ENCODE peak calls at places on chromosomes 1 and 21, in ten cellular contexts. One of them, this sample, is unnamed. For H3K4me1, the result is how much of the 10 kb centered on the place peaks cover.

GRCh38 chr1:66925944-66926343 is 1.2 kb downstream of the MIER1 start:
- DNase-seq in ovary: no peak
- DNase-seq in pancreas: no peak
- DNase-seq in A549: no peak
- DNase-seq in foreskin keratinocyte: no peak
- DNase-seq in adrenal gland: no peak
- DNase-seq in heart right ventricle: no peak
- DNase-seq in CD8-positive, alpha-beta memory T cell: no peak
- DNase-seq in cardiac muscle cell: no peak
- DNase-seq in breast epithelium: no peak
- DNase-seq in this sample: no peak

GRCh38 chr21:36948686-36949085 is 17.8 kb downstream of the HLCS start:
- DNase-seq in A549: no peak
- DNase-seq in adrenal gland: no peak
- DNase-seq in foreskin keratinocyte: no peak
- DNase-seq in cardiac muscle cell: peak
- DNase-seq in pancreas: no peak
- DNase-seq in heart right ventricle: no peak
- DNase-seq in ovary: no peak
- DNase-seq in breast epithelium: no peak
- DNase-seq in CD8-positive, alpha-beta memory T cell: no peak
- DNase-seq in this sample: no peak

GRCh38 chr21:38219049-38219628 is 37.7 kb upstream of the KCNJ15 start:
- DNase-seq in CD8-positive, alpha-beta memory T cell: peak
- DNase-seq in foreskin keratinocyte: peak
- DNase-seq in A549: peak
- DNase-seq in breast epithelium: peak
- DNase-seq in heart right ventricle: peak
- DNase-seq in adrenal gland: peak
- DNase-seq in pancreas: peak
- DNase-seq in ovary: peak
- DNase-seq in cardiac muscle cell: peak
- DNase-seq in this sample: no peak

GRCh38 chr1:201456499-201457309 is 12.3 kb downstream of the PHLDA3 start:
- DNase-seq in CD8-positive, alpha-beta memory T cell: no peak
- DNase-seq in breast epithelium: peak
- DNase-seq in heart right ventricle: peak
- DNase-seq in adrenal gland: peak
- DNase-seq in foreskin keratinocyte: peak
- DNase-seq in pancreas: no peak
- DNase-seq in ovary: no peak
- DNase-seq in A549: peak
- DNase-seq in cardiac muscle cell: peak
- DNase-seq in this sample: peak

GRCh38 chr21:36852293-36852692 is 114.2 kb downstream of the HLCS start:
- DNase-seq in A549: no peak
- DNase-seq in heart right ventricle: no peak
- DNase-seq in ovary: no peak
- DNase-seq in pancreas: no peak
- DNase-seq in foreskin keratinocyte: no peak
- DNase-seq in adrenal gland: no peak
- DNase-seq in CD8-positive, alpha-beta memory T cell: no peak
- DNase-seq in cardiac muscle cell: no peak
- DNase-seq in breast epithelium: no peak
- DNase-seq in this sample: no peak

GRCh38 chr1:45892068-45892785 is 88.8 kb downstream of the MAST2 start:
- DNase-seq in adrenal gland: peak
- DNase-seq in cardiac muscle cell: peak
- DNase-seq in pancreas: no peak
- DNase-seq in heart right ventricle: peak
- DNase-seq in CD8-positive, alpha-beta memory T cell: no peak
- DNase-seq in ovary: no peak
- DNase-seq in A549: peak
- DNase-seq in foreskin keratinocyte: peak
- DNase-seq in breast epithelium: no peak
- DNase-seq in this sample: no peak

GRCh38 chr21:46069166-46069565 is 28.7 kb upstream of the COL6A2 start:
- DNase-seq in adrenal gland: no peak
- DNase-seq in foreskin keratinocyte: no peak
- DNase-seq in A549: no peak
- DNase-seq in heart right ventricle: no peak
- DNase-seq in CD8-positive, alpha-beta memory T cell: no peak
- DNase-seq in breast epithelium: peak
- DNase-seq in ovary: no peak
- DNase-seq in pancreas: no peak
- DNase-seq in cardiac muscle cell: no peak
- DNase-seq in this sample: no peak

GRCh38 chr1:224205438-224205840 is 22.4 kb downstream of the DEGS1 start:
- DNase-seq in A549: peak
- DNase-seq in CD8-positive, alpha-beta memory T cell: no peak
- DNase-seq in adrenal gland: peak
- DNase-seq in pancreas: no peak
- DNase-seq in heart right ventricle: no peak
- DNase-seq in ovary: no peak
- DNase-seq in cardiac muscle cell: peak
- DNase-seq in breast epithelium: no peak
- DNase-seq in foreskin keratinocyte: peak
- DNase-seq in this sample: no peak

GRCh38 chr1:37919277-37919676 is 27.6 kb downstream of the INPP5B start:
- DNase-seq in foreskin keratinocyte: peak
- DNase-seq in ovary: no peak
- DNase-seq in pancreas: no peak
- DNase-seq in breast epithelium: no peak
- DNase-seq in adrenal gland: no peak
- DNase-seq in A549: peak
- DNase-seq in CD8-positive, alpha-beta memory T cell: no peak
- DNase-seq in heart right ventricle: no peak
- DNase-seq in cardiac muscle cell: peak
- DNase-seq in this sample: no peak

GRCh38 chr1:163799190-163799805 is 477.5 kb downstream of the NUF2 start:
- DNase-seq in ovary: no peak
- DNase-seq in pancreas: peak
- DNase-seq in cardiac muscle cell: no peak
- DNase-seq in CD8-positive, alpha-beta memory T cell: no peak
- DNase-seq in foreskin keratinocyte: no peak
- DNase-seq in heart right ventricle: no peak
- DNase-seq in breast epithelium: no peak
- DNase-seq in adrenal gland: no peak
- DNase-seq in A549: no peak
- DNase-seq in this sample: no peak

GRCh38 chr1:240254006-240254405 is 162.3 kb downstream of the FMN2 start:
- DNase-seq in A549: no peak
- DNase-seq in ovary: no peak
- DNase-seq in CD8-positive, alpha-beta memory T cell: no peak
- DNase-seq in cardiac muscle cell: no peak
- DNase-seq in breast epithelium: no peak
- DNase-seq in adrenal gland: no peak
- DNase-seq in pancreas: no peak
- DNase-seq in heart right ventricle: no peak
- DNase-seq in foreskin keratinocyte: no peak
- DNase-seq in this sample: no peak

GRCh38 chr1:64246294-64246917 is 43.0 kb downstream of the UBE2U start:
- DNase-seq in A549: peak
- DNase-seq in adrenal gland: no peak
- DNase-seq in ovary: no peak
- DNase-seq in cardiac muscle cell: peak
- DNase-seq in pancreas: no peak
- DNase-seq in CD8-positive, alpha-beta memory T cell: peak
- DNase-seq in foreskin keratinocyte: no peak
- DNase-seq in breast epithelium: no peak
- DNase-seq in heart right ventricle: no peak
- DNase-seq in this sample: no peak

GRCh38 chr1:115771094-115771846 is 2.8 kb upstream of the CASQ2 start:
- DNase-seq in breast epithelium: no peak
- DNase-seq in heart right ventricle: no peak
- DNase-seq in A549: no peak
- DNase-seq in pancreas: peak
- DNase-seq in ovary: no peak
- DNase-seq in cardiac muscle cell: no peak
- DNase-seq in adrenal gland: no peak
- DNase-seq in foreskin keratinocyte: peak
- DNase-seq in CD8-positive, alpha-beta memory T cell: no peak
- DNase-seq in this sample: no peak

GRCh38 chr1:117654485-117655219 is 48.8 kb downstream of the TENT5C start:
- DNase-seq in CD8-positive, alpha-beta memory T cell: no peak
- DNase-seq in ovary: no peak
- DNase-seq in adrenal gland: no peak
- DNase-seq in pancreas: no peak
- DNase-seq in heart right ventricle: no peak
- DNase-seq in breast epithelium: no peak
- DNase-seq in cardiac muscle cell: no peak
- DNase-seq in foreskin keratinocyte: peak
- DNase-seq in A549: no peak
- DNase-seq in this sample: no peak

GRCh38 chr1:65606426-65606825 is 186.0 kb downstream of the LEPR start:
- DNase-seq in pancreas: no peak
- DNase-seq in foreskin keratinocyte: peak
- DNase-seq in heart right ventricle: no peak
- DNase-seq in CD8-positive, alpha-beta memory T cell: no peak
- DNase-seq in adrenal gland: no peak
- DNase-seq in breast epithelium: no peak
- DNase-seq in A549: no peak
- DNase-seq in ovary: no peak
- DNase-seq in cardiac muscle cell: peak
- DNase-seq in this sample: no peak

GRCh38 chr1:154198756-154199562 is 7.1 kb upstream of the TPM3 start:
- DNase-seq in CD8-positive, alpha-beta memory T cell: peak
- DNase-seq in ovary: no peak
- DNase-seq in cardiac muscle cell: peak
- DNase-seq in heart right ventricle: peak
- DNase-seq in breast epithelium: no peak
- DNase-seq in A549: peak
- DNase-seq in pancreas: no peak
- DNase-seq in adrenal gland: peak
- DNase-seq in foreskin keratinocyte: peak
- DNase-seq in this sample: no peak
- H3K4me1 ChIP-seq in CD8-positive, alpha-beta memory T cell: under half
- H3K4me1 ChIP-seq in ovary: under half
- H3K4me1 ChIP-seq in cardiac muscle cell: under half
- H3K4me1 ChIP-seq in heart right ventricle: under half
- H3K4me1 ChIP-seq in breast epithelium: under half
- H3K4me1 ChIP-seq in A549: under half
- H3K4me1 ChIP-seq in pancreas: under half
- H3K4me1 ChIP-seq in adrenal gland: under half
- H3K4me1 ChIP-seq in foreskin keratinocyte: under half
- H3K4me1 ChIP-seq in this sample: under half

GRCh38 chr1:150567717-150568561 is 11.5 kb downstream of the MCL1 start:
- DNase-seq in A549: peak
- DNase-seq in ovary: peak
- DNase-seq in breast epithelium: peak
- DNase-seq in heart right ventricle: peak
- DNase-seq in foreskin keratinocyte: peak
- DNase-seq in adrenal gland: peak
- DNase-seq in cardiac muscle cell: peak
- DNase-seq in CD8-positive, alpha-beta memory T cell: no peak
- DNase-seq in pancreas: peak
- DNase-seq in this sample: peak

GRCh38 chr1:150567341-150567716 is 12.1 kb downstream of the MCL1 start:
- DNase-seq in breast epithelium: no peak
- DNase-seq in CD8-positive, alpha-beta memory T cell: peak
- DNase-seq in cardiac muscle cell: peak
- DNase-seq in ovary: no peak
- DNase-seq in adrenal gland: no peak
- DNase-seq in pancreas: no peak
- DNase-seq in A549: no peak
- DNase-seq in heart right ventricle: no peak
- DNase-seq in foreskin keratinocyte: no peak
- DNase-seq in this sample: no peak

GRCh38 chr1:150566589-150567340 is 12.6 kb downstream of the MCL1 start:
- DNase-seq in ovary: no peak
- DNase-seq in breast epithelium: no peak
- DNase-seq in heart right ventricle: no peak
- DNase-seq in CD8-positive, alpha-beta memory T cell: no peak
- DNase-seq in cardiac muscle cell: no peak
- DNase-seq in pancreas: no peak
- DNase-seq in foreskin keratinocyte: no peak
- DNase-seq in A549: no peak
- DNase-seq in adrenal gland: no peak
- DNase-seq in this sample: no peak

GRCh38 chr1:150564051-150564991 is 15.1 kb downstream of the MCL1 start:
- DNase-seq in CD8-positive, alpha-beta memory T cell: peak
- DNase-seq in breast epithelium: no peak
- DNase-seq in cardiac muscle cell: peak
- DNase-seq in A549: no peak
- DNase-seq in ovary: no peak
- DNase-seq in foreskin keratinocyte: peak
- DNase-seq in adrenal gland: no peak
- DNase-seq in heart right ventricle: no peak
- DNase-seq in pancreas: no peak
- DNase-seq in this sample: no peak

DNA sequence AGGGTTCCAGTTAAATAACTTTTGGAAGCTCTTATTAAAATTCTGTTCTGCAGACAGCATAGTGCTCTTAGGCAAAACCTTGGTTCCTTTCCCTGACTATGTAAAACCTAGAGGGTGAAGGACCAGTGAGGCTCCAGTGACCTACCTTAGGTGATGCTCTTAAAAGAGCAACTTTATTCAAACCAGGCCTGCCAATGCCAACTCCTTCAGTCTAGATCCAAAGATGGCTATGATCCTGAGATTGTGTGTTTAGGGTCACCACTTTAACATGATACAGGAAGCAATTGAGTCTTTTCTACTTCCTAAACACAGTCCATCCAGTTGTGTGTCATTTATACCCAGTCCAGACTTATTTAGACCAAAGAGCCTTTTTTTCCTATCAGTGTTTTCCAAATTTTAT is 10.8 kb downstream of the MCL1 start:
- DNase-seq in ovary: no peak
- DNase-seq in breast epithelium: no peak
- DNase-seq in adrenal gland: no peak
- DNase-seq in foreskin keratinocyte: no peak
- DNase-seq in cardiac muscle cell: no peak
- DNase-seq in pancreas: no peak
- DNase-seq in heart right ventricle: no peak
- DNase-seq in A549: no peak
- DNase-seq in CD8-positive, alpha-beta memory T cell: no peak
- DNase-seq in this sample: no peak
- H3K4me1 ChIP-seq in ovary: under half
- H3K4me1 ChIP-seq in breast epithelium: under half
- H3K4me1 ChIP-seq in adrenal gland: half or more
- H3K4me1 ChIP-seq in foreskin keratinocyte: under half
- H3K4me1 ChIP-seq in cardiac muscle cell: under half
- H3K4me1 ChIP-seq in pancreas: half or more
- H3K4me1 ChIP-seq in heart right ventricle: half or more
- H3K4me1 ChIP-seq in A549: half or more
- H3K4me1 ChIP-seq in CD8-positive, alpha-beta memory T cell: half or more
- H3K4me1 ChIP-seq in this sample: half or more

GRCh38 chr21:41008971-41009370 is 159.0 kb upstream of the BACE2 start:
- DNase-seq in breast epithelium: no peak
- DNase-seq in A549: no peak
- DNase-seq in heart right ventricle: no peak
- DNase-seq in pancreas: no peak
- DNase-seq in adrenal gland: peak
- DNase-seq in foreskin keratinocyte: no peak
- DNase-seq in cardiac muscle cell: no peak
- DNase-seq in CD8-positive, alpha-beta memory T cell: no peak
- DNase-seq in ovary: no peak
- DNase-seq in this sample: no peak
- H3K4me1 ChIP-seq in breast epithelium: under half
- H3K4me1 ChIP-seq in A549: under half
- H3K4me1 ChIP-seq in heart right ventricle: under half
- H3K4me1 ChIP-seq in pancreas: under half
- H3K4me1 ChIP-seq in adrenal gland: under half
- H3K4me1 ChIP-seq in foreskin keratinocyte: under half
- H3K4me1 ChIP-seq in cardiac muscle cell: under half
- H3K4me1 ChIP-seq in CD8-positive, alpha-beta memory T cell: under half
- H3K4me1 ChIP-seq in ovary: under half
- H3K4me1 ChIP-seq in this sample: under half

GRCh38 chr1:183101841-183102276 is 78.6 kb downstream of the LAMC1 start:
- DNase-seq in breast epithelium: no peak
- DNase-seq in CD8-positive, alpha-beta memory T cell: no peak
- DNase-seq in pancreas: no peak
- DNase-seq in adrenal gland: no peak
- DNase-seq in ovary: no peak
- DNase-seq in heart right ventricle: no peak
- DNase-seq in foreskin keratinocyte: no peak
- DNase-seq in A549: no peak
- DNase-seq in cardiac muscle cell: peak
- DNase-seq in this sample: peak
- H3K4me1 ChIP-seq in breast epithelium: under half
- H3K4me1 ChIP-seq in CD8-positive, alpha-beta memory T cell: under half
- H3K4me1 ChIP-seq in pancreas: under half
- H3K4me1 ChIP-seq in adrenal gland: under half
- H3K4me1 ChIP-seq in ovary: under half
- H3K4me1 ChIP-seq in heart right ventricle: half or more
- H3K4me1 ChIP-seq in foreskin keratinocyte: under half
- H3K4me1 ChIP-seq in A549: under half
- H3K4me1 ChIP-seq in cardiac muscle cell: under half
- H3K4me1 ChIP-seq in this sample: under half